ENCODE peak calls at places on chromosomes 6 and 20, in nine cellular contexts. One of them, this sample, is unnamed.

GRCh38 chr6:158638393-158638792 is 6.2 kb downstream of the DYNLT1 start:
- DNase-seq in fibroblast of the aortic adventitia: no peak
- DNase-seq in SK-N-SH: no peak
- DNase-seq in nephron progenitor cell: no peak
- DNase-seq in type B pancreatic cell: no peak
- DNase-seq in body of pancreas: no peak
- DNase-seq in sigmoid colon: no peak
- DNase-seq in AG04450: no peak
- DNase-seq in neural crest cell: no peak
- DNase-seq in this sample: no peak

GRCh38 chr6:3987072-3987471 is 91.9 kb downstream of the FAM217A start:
- DNase-seq in sigmoid colon: no peak
- DNase-seq in type B pancreatic cell: no peak
- DNase-seq in neural crest cell: no peak
- DNase-seq in fibroblast of the aortic adventitia: no peak
- DNase-seq in body of pancreas: peak; percentile 60
- DNase-seq in nephron progenitor cell: no peak
- DNase-seq in SK-N-SH: no peak
- DNase-seq in AG04450: no peak
- DNase-seq in this sample: no peak

GRCh38 chr6:15626160-15626559 is 36.7 kb downstream of the DTNBP1 start:
- DNase-seq in neural crest cell: no peak
- DNase-seq in fibroblast of the aortic adventitia: no peak
- DNase-seq in nephron progenitor cell: no peak
- DNase-seq in sigmoid colon: no peak
- DNase-seq in body of pancreas: no peak
- DNase-seq in type B pancreatic cell: no peak
- DNase-seq in AG04450: no peak
- DNase-seq in SK-N-SH: no peak
- DNase-seq in this sample: no peak

GRCh38 chr6:150129616-150130505 is 13.0 kb upstream of the PPP1R14C start:
- DNase-seq in nephron progenitor cell: no peak
- DNase-seq in neural crest cell: no peak
- DNase-seq in SK-N-SH: no peak
- DNase-seq in sigmoid colon: no peak
- DNase-seq in type B pancreatic cell: no peak
- DNase-seq in body of pancreas: no peak
- DNase-seq in AG04450: no peak
- DNase-seq in fibroblast of the aortic adventitia: no peak
- DNase-seq in this sample: no peak

GRCh38 chr6:35728663-35729348 is 8.0 kb upstream of the ARMC12 start:
- DNase-seq in fibroblast of the aortic adventitia: no peak
- DNase-seq in AG04450: no peak
- DNase-seq in nephron progenitor cell: no peak
- DNase-seq in body of pancreas: peak; percentile 61
- DNase-seq in type B pancreatic cell: no peak
- DNase-seq in neural crest cell: no peak
- DNase-seq in SK-N-SH: peak; percentile 42
- DNase-seq in sigmoid colon: peak; percentile 87
- DNase-seq in this sample: peak; percentile 25

GRCh38 chr6:136410201-136411027 is 120.8 kb upstream of the BCLAF1 start:
- DNase-seq in body of pancreas: no peak
- DNase-seq in nephron progenitor cell: no peak
- DNase-seq in AG04450: no peak
- DNase-seq in SK-N-SH: no peak
- DNase-seq in fibroblast of the aortic adventitia: no peak
- DNase-seq in neural crest cell: no peak
- DNase-seq in sigmoid colon: no peak
- DNase-seq in type B pancreatic cell: no peak
- DNase-seq in this sample: no peak

GRCh38 chr6:63807056-63807455 is 171.5 kb downstream of the PHF3 start:
- DNase-seq in neural crest cell: no peak
- DNase-seq in sigmoid colon: no peak
- DNase-seq in body of pancreas: no peak
- DNase-seq in fibroblast of the aortic adventitia: no peak
- DNase-seq in type B pancreatic cell: no peak
- DNase-seq in AG04450: no peak
- DNase-seq in nephron progenitor cell: no peak
- DNase-seq in SK-N-SH: no peak
- DNase-seq in this sample: no peak

GRCh38 chr6:12051861-12052368 is 39.8 kb downstream of the HIVEP1 start:
- DNase-seq in nephron progenitor cell: no peak
- DNase-seq in AG04450: peak; percentile 50
- DNase-seq in SK-N-SH: no peak
- DNase-seq in sigmoid colon: no peak
- DNase-seq in neural crest cell: no peak
- DNase-seq in fibroblast of the aortic adventitia: no peak
- DNase-seq in body of pancreas: no peak
- DNase-seq in type B pancreatic cell: no peak
- DNase-seq in this sample: no peak

GRCh38 chr6:33343953-33344611 is 26.5 kb upstream of the ZBTB22 start:
- DNase-seq in type B pancreatic cell: no peak
- DNase-seq in AG04450: no peak
- DNase-seq in nephron progenitor cell: no peak
- DNase-seq in sigmoid colon: no peak
- DNase-seq in body of pancreas: no peak
- DNase-seq in neural crest cell: no peak
- DNase-seq in fibroblast of the aortic adventitia: no peak
- DNase-seq in SK-N-SH: no peak
- DNase-seq in this sample: no peak

GRCh38 chr6:33347816-33348215 is 30.3 kb upstream of the ZBTB22 start:
- DNase-seq in sigmoid colon: no peak
- DNase-seq in body of pancreas: no peak
- DNase-seq in type B pancreatic cell: no peak
- DNase-seq in fibroblast of the aortic adventitia: no peak
- DNase-seq in AG04450: no peak
- DNase-seq in nephron progenitor cell: no peak
- DNase-seq in SK-N-SH: no peak
- DNase-seq in neural crest cell: no peak
- DNase-seq in this sample: no peak

GRCh38 chr6:33339193-33339592 is 21.6 kb upstream of the ZBTB22 start:
- DNase-seq in SK-N-SH: no peak
- DNase-seq in AG04450: no peak
- DNase-seq in fibroblast of the aortic adventitia: no peak
- DNase-seq in nephron progenitor cell: no peak
- DNase-seq in body of pancreas: no peak
- DNase-seq in neural crest cell: no peak
- DNase-seq in sigmoid colon: no peak
- DNase-seq in type B pancreatic cell: no peak
- DNase-seq in this sample: no peak

GRCh38 chr6:33344771-33345697 is 27.5 kb upstream of the ZBTB22 start:
- DNase-seq in body of pancreas: peak; percentile 67
- DNase-seq in fibroblast of the aortic adventitia: peak; percentile 86
- DNase-seq in neural crest cell: no peak
- DNase-seq in nephron progenitor cell: peak; percentile 57
- DNase-seq in AG04450: peak; percentile 39
- DNase-seq in type B pancreatic cell: no peak
- DNase-seq in sigmoid colon: peak; percentile 86
- DNase-seq in SK-N-SH: peak; percentile 68
- DNase-seq in this sample: peak; percentile 74
- TF ChIP-seq CTCF in body of pancreas: peak; percentile 62
- TF ChIP-seq CTCF in fibroblast of the aortic adventitia: peak; percentile 66
- TF ChIP-seq CTCF in neural crest cell: peak; percentile 73
- TF ChIP-seq CTCF in nephron progenitor cell: peak; percentile 57
- TF ChIP-seq CTCF in AG04450: peak; percentile 57
- TF ChIP-seq CTCF in type B pancreatic cell: peak; percentile 79
- TF ChIP-seq CTCF in sigmoid colon: peak; percentile 38
- TF ChIP-seq CTCF in SK-N-SH: peak; percentile 65
- TF ChIP-seq CTCF in this sample: peak; percentile 77

DNA sequence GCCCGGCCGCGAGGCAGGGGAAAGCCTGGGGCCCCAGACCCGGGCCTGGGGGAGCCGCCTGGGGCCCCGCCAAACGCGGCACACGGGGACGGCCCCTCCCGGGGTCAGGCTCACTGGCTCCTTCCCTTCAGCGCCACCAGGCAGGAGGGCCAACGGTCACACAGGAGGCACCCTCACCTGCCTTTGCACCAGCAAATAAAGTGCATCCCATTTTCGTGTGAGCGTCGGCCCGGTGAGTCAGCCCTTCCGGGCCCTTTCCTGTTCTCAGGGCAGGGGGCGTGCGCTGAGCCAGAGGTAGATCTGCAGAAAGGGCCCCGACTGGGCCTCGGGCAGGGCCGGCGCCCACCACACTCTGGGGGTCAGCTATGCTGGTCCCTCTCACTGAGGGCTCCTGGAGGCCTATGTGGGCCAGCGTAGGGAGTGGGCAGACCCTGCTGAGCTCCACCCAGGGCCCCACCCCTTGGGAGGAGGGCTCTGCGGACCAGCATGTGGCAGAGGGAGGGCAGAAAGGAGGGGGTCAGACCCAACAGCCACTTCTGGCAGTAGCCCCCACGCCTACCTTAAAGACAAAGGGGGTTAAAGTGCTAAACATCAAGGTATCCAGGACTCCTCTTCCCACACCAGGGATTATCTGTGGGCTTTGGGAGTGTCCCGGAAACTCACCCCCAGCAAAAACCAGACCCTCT is 931 bp upstream of the UCKL1 start:
- DNase-seq in nephron progenitor cell: peak; percentile 69
- DNase-seq in AG04450: no peak
- DNase-seq in fibroblast of the aortic adventitia: peak; percentile 61
- DNase-seq in sigmoid colon: peak; percentile 85
- DNase-seq in neural crest cell: peak; percentile 45
- DNase-seq in type B pancreatic cell: no peak
- DNase-seq in SK-N-SH: peak; percentile 94
- DNase-seq in body of pancreas: peak; percentile 68
- DNase-seq in this sample: peak; percentile 77
- TF ChIP-seq CTCF in nephron progenitor cell: no peak
- TF ChIP-seq CTCF in AG04450: peak; percentile 10
- TF ChIP-seq CTCF in fibroblast of the aortic adventitia: peak; percentile 7
- TF ChIP-seq CTCF in sigmoid colon: no peak
- TF ChIP-seq CTCF in neural crest cell: no peak
- TF ChIP-seq CTCF in type B pancreatic cell: peak; percentile 21
- TF ChIP-seq CTCF in SK-N-SH: no peak
- TF ChIP-seq CTCF in body of pancreas: peak; percentile 12
- TF ChIP-seq CTCF in this sample: no peak

GRCh38 chr20:35602851-35603495 is 12.7 kb upstream of the SPAG4 start:
- DNase-seq in SK-N-SH: no peak
- DNase-seq in neural crest cell: no peak
- DNase-seq in AG04450: no peak
- DNase-seq in type B pancreatic cell: no peak
- DNase-seq in body of pancreas: no peak
- DNase-seq in fibroblast of the aortic adventitia: no peak
- DNase-seq in sigmoid colon: peak; percentile 50
- DNase-seq in nephron progenitor cell: no peak
- DNase-seq in this sample: no peak

GRCh38 chr20:35601990-35602389 is 13.6 kb upstream of the SPAG4 start:
- DNase-seq in body of pancreas: no peak
- DNase-seq in type B pancreatic cell: no peak
- DNase-seq in nephron progenitor cell: no peak
- DNase-seq in SK-N-SH: no peak
- DNase-seq in AG04450: no peak
- DNase-seq in sigmoid colon: peak; percentile 65
- DNase-seq in fibroblast of the aortic adventitia: no peak
- DNase-seq in neural crest cell: no peak
- DNase-seq in this sample: no peak

GRCh38 chr20:35603695-35604443 is 11.8 kb upstream of the SPAG4 start:
- DNase-seq in sigmoid colon: peak; percentile 44
- DNase-seq in SK-N-SH: no peak
- DNase-seq in fibroblast of the aortic adventitia: no peak
- DNase-seq in nephron progenitor cell: no peak
- DNase-seq in body of pancreas: no peak
- DNase-seq in neural crest cell: no peak
- DNase-seq in type B pancreatic cell: no peak
- DNase-seq in AG04450: no peak
- DNase-seq in this sample: no peak

GRCh38 chr20:35606127-35606526 is 9.5 kb upstream of the SPAG4 start:
- DNase-seq in SK-N-SH: no peak
- DNase-seq in neural crest cell: no peak
- DNase-seq in sigmoid colon: peak; percentile 39
- DNase-seq in AG04450: no peak
- DNase-seq in body of pancreas: no peak
- DNase-seq in nephron progenitor cell: no peak
- DNase-seq in fibroblast of the aortic adventitia: no peak
- DNase-seq in type B pancreatic cell: no peak
- DNase-seq in this sample: no peak

DNA sequence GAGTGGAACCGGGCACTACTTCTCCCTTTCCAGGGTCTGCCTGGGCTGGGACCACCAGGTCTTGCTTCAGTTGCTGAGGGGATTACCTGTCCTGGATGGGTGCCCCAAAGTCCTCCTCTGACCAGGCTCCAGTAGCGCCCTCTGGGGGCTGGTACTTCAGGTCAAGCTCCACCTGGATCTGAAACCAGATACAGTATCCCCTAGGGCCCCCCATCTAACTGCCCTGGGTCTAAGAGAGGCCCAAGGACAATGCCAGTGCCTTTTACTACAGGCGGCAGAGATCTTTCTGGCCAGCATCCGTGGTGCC is 11.2 kb upstream of the SPAG4 start:
- DNase-seq in neural crest cell: no peak
- DNase-seq in sigmoid colon: peak; percentile 60
- DNase-seq in fibroblast of the aortic adventitia: no peak
- DNase-seq in SK-N-SH: peak; percentile 45
- DNase-seq in body of pancreas: no peak
- DNase-seq in nephron progenitor cell: no peak
- DNase-seq in type B pancreatic cell: no peak
- DNase-seq in AG04450: no peak
- DNase-seq in this sample: peak; percentile 63
- TF ChIP-seq CTCF in neural crest cell: no peak
- TF ChIP-seq CTCF in sigmoid colon: no peak
- TF ChIP-seq CTCF in fibroblast of the aortic adventitia: peak; percentile 19
- TF ChIP-seq CTCF in SK-N-SH: peak; percentile 45
- TF ChIP-seq CTCF in body of pancreas: peak; percentile 22
- TF ChIP-seq CTCF in nephron progenitor cell: no peak
- TF ChIP-seq CTCF in type B pancreatic cell: peak; percentile 25
- TF ChIP-seq CTCF in AG04450: peak; percentile 36
- TF ChIP-seq CTCF in this sample: peak; percentile 57

GRCh38 chr6:167298166-167298565 is 7.1 kb downstream of the UNC93A start:
- DNase-seq in AG04450: no peak
- DNase-seq in SK-N-SH: no peak
- DNase-seq in neural crest cell: no peak
- DNase-seq in type B pancreatic cell: no peak
- DNase-seq in body of pancreas: no peak
- DNase-seq in nephron progenitor cell: no peak
- DNase-seq in sigmoid colon: no peak
- DNase-seq in fibroblast of the aortic adventitia: no peak
- DNase-seq in this sample: no peak

GRCh38 chr6:167300902-167301425 is 9.8 kb downstream of the UNC93A start:
- DNase-seq in nephron progenitor cell: no peak
- DNase-seq in fibroblast of the aortic adventitia: no peak
- DNase-seq in sigmoid colon: no peak
- DNase-seq in type B pancreatic cell: no peak
- DNase-seq in body of pancreas: no peak
- DNase-seq in AG04450: no peak
- DNase-seq in SK-N-SH: no peak
- DNase-seq in neural crest cell: no peak
- DNase-seq in this sample: no peak

GRCh38 chr6:167302074-167302473 is 11.0 kb downstream of the UNC93A start:
- DNase-seq in body of pancreas: no peak
- DNase-seq in sigmoid colon: no peak
- DNase-seq in fibroblast of the aortic adventitia: no peak
- DNase-seq in nephron progenitor cell: no peak
- DNase-seq in SK-N-SH: no peak
- DNase-seq in type B pancreatic cell: no peak
- DNase-seq in neural crest cell: no peak
- DNase-seq in AG04450: no peak
- DNase-seq in this sample: no peak

GRCh38 chr6:167296902-167297301 is 5.8 kb downstream of the UNC93A start:
- DNase-seq in nephron progenitor cell: no peak
- DNase-seq in neural crest cell: no peak
- DNase-seq in SK-N-SH: no peak
- DNase-seq in fibroblast of the aortic adventitia: no peak
- DNase-seq in sigmoid colon: no peak
- DNase-seq in type B pancreatic cell: no peak
- DNase-seq in body of pancreas: no peak
- DNase-seq in AG04450: no peak
- DNase-seq in this sample: no peak

DNA sequence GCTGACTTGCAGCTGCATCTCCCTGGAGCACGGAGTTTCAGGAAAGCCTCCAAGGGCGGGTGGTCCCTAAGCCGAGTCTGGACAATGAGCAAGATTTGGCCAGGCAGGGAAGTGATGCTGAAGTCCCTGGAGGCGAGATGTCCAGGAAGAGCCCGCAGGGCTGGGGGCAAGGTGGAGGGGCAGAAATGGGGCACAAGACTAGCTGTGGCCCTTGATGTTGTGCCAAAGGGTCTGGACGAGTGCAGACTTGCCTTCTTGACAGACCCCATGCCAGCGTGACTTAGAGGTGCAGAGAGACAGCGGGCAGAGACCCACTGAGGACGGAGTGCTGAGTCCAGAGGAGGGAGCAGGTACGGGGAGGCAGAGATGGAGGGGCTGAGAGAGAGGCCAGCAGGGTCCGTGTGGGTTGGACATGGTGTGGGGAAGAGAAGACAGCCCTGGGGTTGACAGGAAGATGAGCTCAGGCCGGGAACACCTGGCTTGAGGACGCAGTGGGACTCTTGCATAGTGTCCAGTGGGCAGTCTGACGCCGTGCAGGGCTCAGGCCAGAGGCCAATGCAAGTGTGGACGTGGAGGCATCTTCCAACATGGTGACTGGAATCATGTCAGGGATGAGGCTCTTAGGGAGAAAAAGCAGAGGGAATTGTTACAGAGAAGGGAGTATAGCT is 8.7 kb downstream of the UNC93A start:
- DNase-seq in SK-N-SH: no peak
- DNase-seq in AG04450: no peak
- DNase-seq in body of pancreas: no peak
- DNase-seq in type B pancreatic cell: no peak
- DNase-seq in neural crest cell: no peak
- DNase-seq in fibroblast of the aortic adventitia: no peak
- DNase-seq in sigmoid colon: no peak
- DNase-seq in nephron progenitor cell: no peak
- DNase-seq in this sample: no peak
- TF ChIP-seq CTCF in SK-N-SH: no peak
- TF ChIP-seq CTCF in AG04450: no peak
- TF ChIP-seq CTCF in body of pancreas: no peak
- TF ChIP-seq CTCF in type B pancreatic cell: no peak
- TF ChIP-seq CTCF in neural crest cell: no peak
- TF ChIP-seq CTCF in fibroblast of the aortic adventitia: no peak
- TF ChIP-seq CTCF in sigmoid colon: no peak
- TF ChIP-seq CTCF in nephron progenitor cell: no peak
- TF ChIP-seq CTCF in this sample: no peak